ENCODE peak calls at places on chromosomes 5 and 9, in nine cellular contexts. K, R, J, V, H, W, N, G and F are unnamed samples.
A peak's percentile ranks its signal among the peaks of the same experiment; 100 is the strongest.

GRCh38 chr5:168679515-168679920 is 100.3 kb upstream of the PANK3 start:
- DNase-seq in V (peak; percentile 59), R (peak; percentile 30), H (peak; percentile 81), N (peak; percentile 34), G (peak; percentile 68), J (peak; percentile 62), K (peak; percentile 79), W (peak; percentile 82), F (peak; percentile 78)

GRCh38 chr9:89619739-89620138 is 14.9 kb downstream of the GADD45G start:
- DNase-seq in H (no peak), G (no peak), N (no peak), W (no peak), K (no peak), R (no peak), J (no peak), V (no peak), F (no peak)

GRCh38 chr9:106084702-106085101 is 390.4 kb downstream of the TMEM38B start:
- DNase-seq in J (no peak), G (no peak), R (no peak), W (no peak), N (no peak), H (no peak), V (no peak), K (no peak), F (no peak)

GRCh38 chr5:175854231-175855040 is 16.9 kb upstream of the CPLX2 start:
- DNase-seq in R (no peak), V (no peak), N (no peak), K (no peak), H (no peak), G (no peak), W (peak; percentile 68), J (no peak), F (no peak)

GRCh38 chr9:21831841-21832509 is 29.5 kb downstream of the MTAP start:
- DNase-seq in R (no peak), J (no peak), W (no peak), N (peak; percentile 94), H (no peak), V (peak; percentile 92), G (no peak), K (no peak), F (no peak)

GRCh38 chr5:11322133-11322532 is 561.1 kb upstream of the DAP start:
- DNase-seq in V (peak; percentile 26), W (no peak), J (no peak), H (no peak), R (no peak), G (no peak), N (peak; percentile 22), K (no peak), F (no peak)

GRCh38 chr9:68643901-68644809 is 60.9 kb upstream of the PIP5K1B start:
- DNase-seq in V (no peak), W (no peak), J (no peak), R (no peak), K (no peak), N (no peak), H (no peak), G (no peak), F (no peak)

GRCh38 chr9:88197781-88198345 is 59.6 kb upstream of the SPATA31C2 start:
- DNase-seq in R (no peak), W (peak; percentile 36), N (peak; percentile 94), J (no peak), V (peak; percentile 95), G (no peak), H (no peak), K (no peak), F (no peak)

GRCh38 chr5:60184599-60184998 is 291.1 kb upstream of the PDE4D start:
- DNase-seq in K (no peak), W (no peak), R (no peak), J (no peak), H (no peak), V (peak; percentile 63), G (no peak), N (peak; percentile 58), F (no peak)

GRCh38 chr5:150659360-150660107 is 1.5 kb upstream of the MYOZ3 start:
- DNase-seq in K (no peak), G (no peak), H (peak; percentile 64), J (no peak), W (peak; percentile 9), R (no peak), V (no peak), N (no peak), F (no peak)

GRCh38 chr9:12426198-12426864 is 266.9 kb upstream of the TYRP1 start:
- DNase-seq in V (no peak), N (no peak), H (no peak), J (no peak), K (no peak), G (no peak), W (no peak), R (no peak), F (no peak)

GRCh38 chr5:41967401-41967800 is 42.3 kb downstream of the FBXO4 start:
- DNase-seq in R (no peak), V (no peak), N (no peak), W (no peak), K (no peak), H (no peak), G (no peak), J (no peak), F (no peak)

GRCh38 chr9:125494555-125494920 is 212.5 kb downstream of the MAPKAP1 start:
- DNase-seq in R (no peak), K (no peak), J (no peak), G (no peak), H (no peak), W (no peak), V (peak; percentile 46), N (no peak), F (no peak)

GRCh38 chr5:110865400-110866094 is 126.7 kb downstream of the SLC25A46 start:
- DNase-seq in N (peak; percentile 15), J (no peak), K (no peak), V (peak; percentile 33), W (peak; percentile 34), G (no peak), R (no peak), H (no peak), F (no peak)

GRCh38 chr5:129063483-129064136 is 30.9 kb upstream of the ISOC1 start:
- DNase-seq in J (no peak), N (peak; percentile 0), V (peak; percentile 18), R (no peak), H (no peak), G (no peak), K (no peak), W (peak; percentile 54), F (no peak)

GRCh38 chr5:115842952-115843351 is 1.2 kb downstream of the AP3S1 start:
- DNase-seq in K (no peak), H (no peak), V (peak; percentile 11), G (no peak), W (no peak), J (no peak), N (no peak), R (no peak), F (peak; percentile 13)

GRCh38 chr5:133828727-133829126 is 139.7 kb downstream of the C5orf15 start:
- DNase-seq in N (no peak), J (no peak), V (no peak), K (no peak), W (no peak), G (no peak), R (no peak), H (no peak), F (no peak)

DNA sequence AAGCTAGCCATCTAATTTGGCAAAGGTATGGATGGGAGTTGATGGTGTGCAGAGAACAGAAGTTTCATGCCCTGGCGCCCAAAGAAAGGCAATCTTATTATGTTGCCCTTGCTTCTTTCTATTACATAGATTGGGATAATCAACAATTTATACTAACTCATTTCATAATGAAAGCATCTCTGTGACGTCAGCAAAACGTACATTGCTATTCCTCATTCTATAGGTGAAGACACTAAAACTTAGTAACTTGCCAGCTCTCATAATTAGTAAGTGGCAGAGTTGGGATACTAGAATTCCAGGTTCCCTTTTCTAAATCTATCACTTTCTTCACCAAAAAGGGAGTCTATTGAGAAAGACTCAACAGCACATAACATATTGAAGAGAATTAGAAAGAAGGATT is 374.8 kb downstream of the NR2F1-AS1 start:
- DNase-seq in H (no peak), N (no peak), K (no peak), V (no peak), R (no peak), G (no peak), J (no peak), W (no peak), F (no peak)
- H3K9me3 ChIP-seq in H (no peaks in the 10 kb centered on the region), N (no peaks in the 10 kb centered on the region), K (no peaks in the 10 kb centered on the region), V (no peaks in the 10 kb centered on the region), R (no peaks in the 10 kb centered on the region), G (no peaks in the 10 kb centered on the region), J (no peaks in the 10 kb centered on the region), W (no peaks in the 10 kb centered on the region), F (no peaks in the 10 kb centered on the region)

GRCh38 chr5:69167488-69167845 is 517 bp downstream of the CCNB1 start:
- DNase-seq in J (no peak), H (no peak), R (no peak), N (no peak), K (no peak), V (no peak), W (peak; percentile 27), G (no peak), F (peak; percentile 7)
- H3K36me3 ChIP-seq in J (no peaks in the 10 kb centered on the region), H (peaks cover 20% of the 10 kb centered on the region), R (no peaks in the 10 kb centered on the region), N (peaks cover 12% of the 10 kb centered on the region), K (no peaks in the 10 kb centered on the region), V (no peaks in the 10 kb centered on the region), W (peaks cover 13% of the 10 kb centered on the region), G (no peaks in the 10 kb centered on the region), F (no peaks in the 10 kb centered on the region)

DNA sequence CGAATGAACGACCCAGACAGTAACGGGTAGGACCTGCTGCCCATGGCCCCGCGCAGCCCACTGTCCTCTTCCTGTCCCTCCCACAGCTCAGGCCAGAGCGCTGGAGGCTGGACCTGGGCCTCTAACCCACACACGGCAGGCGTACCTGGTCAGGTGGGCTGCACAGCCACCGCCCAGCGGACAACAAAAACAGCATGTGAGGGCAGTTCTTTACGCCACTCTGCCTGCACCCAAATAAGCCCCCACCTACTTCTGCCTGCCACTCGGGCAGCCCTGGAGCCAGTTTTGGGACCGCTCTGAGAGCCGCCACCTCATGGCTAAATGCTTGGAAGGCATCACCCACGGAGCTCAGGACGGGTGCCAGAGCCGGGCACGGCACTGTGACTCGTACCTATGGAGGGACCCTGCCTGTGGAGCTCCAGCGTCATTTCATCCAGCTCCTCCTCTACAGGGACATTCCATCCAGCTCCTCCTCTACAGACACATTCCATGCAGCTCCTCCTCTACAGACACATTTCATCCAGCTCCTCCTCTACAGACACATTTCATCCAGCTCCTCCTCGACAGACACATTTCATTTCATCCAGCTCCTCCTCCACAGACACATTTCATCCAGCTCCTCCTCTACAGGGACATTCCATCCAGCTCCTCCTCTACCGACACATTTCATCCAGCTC is 18.9 kb downstream of the CLPTM1L start:
- DNase-seq in V (no peak), G (peak; percentile 60), J (no peak), N (no peak), R (no peak), W (no peak), H (no peak), K (no peak), F (no peak)
- H3K27ac ChIP-seq in V (no peak overlapping the region), G (no peak overlapping the region), J (no peak overlapping the region), N (peak overlapping the region; percentile 26), R (no peak overlapping the region), W (no peak overlapping the region), H (no peak overlapping the region), K (no peak overlapping the region), F (no peak overlapping the region)

DNA sequence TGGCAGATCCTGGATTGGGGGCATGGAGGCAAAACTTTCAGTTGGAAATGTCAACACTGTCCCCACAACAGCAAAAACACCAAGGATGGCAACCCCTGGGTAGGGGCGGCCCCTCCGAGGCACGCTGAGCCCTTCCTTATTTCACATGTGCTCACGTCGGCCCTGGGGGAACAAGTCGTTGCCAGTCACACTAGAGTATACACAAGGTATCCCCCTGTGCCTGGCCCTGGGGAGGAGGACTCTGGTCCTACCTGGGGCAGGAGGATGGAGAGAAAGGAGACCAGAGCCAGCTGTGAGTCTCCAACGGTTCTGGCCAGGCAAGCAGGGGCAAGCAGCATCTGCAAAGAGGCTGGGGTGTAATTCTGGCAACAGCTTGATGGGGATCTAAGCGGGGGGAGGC is 126.9 kb upstream of the FOXD4L5 start:
- DNase-seq in G (peak; percentile 43), J (no peak), N (no peak), W (no peak), H (peak; percentile 45), K (no peak), R (no peak), V (no peak), F (no peak)
- H3K9me3 ChIP-seq in G (no peaks in the 10 kb centered on the region), J (no peaks in the 10 kb centered on the region), N (peaks cover 10% of the 10 kb centered on the region), W (no peaks in the 10 kb centered on the region), H (no peaks in the 10 kb centered on the region), K (no peaks in the 10 kb centered on the region), R (no peaks in the 10 kb centered on the region), V (no peaks in the 10 kb centered on the region), F (peaks cover 4% of the 10 kb centered on the region)